ENCODE peak calls at places on chromosomes 11 and 22, in ten cellular contexts. One of them, this sample, is unnamed.

GRCh38 chr22:49975543-49976389 is 15.2 kb downstream of the PIM3 start:
- DNase-seq in stimulated activated naive CD4-positive, alpha-beta T cell treated with Interleukin-2 at 50 U/mL for 16 hours: peak
- DNase-seq in stromal cell of bone marrow: no peak
- DNase-seq in CD4-positive, alpha-beta memory T cell: no peak
- DNase-seq in choroid plexus epithelial cell: no peak
- DNase-seq in pons: no peak
- DNase-seq in activated CD8-positive, alpha-beta memory T cell treated with anti-CD3 and anti-CD28 coated beads, Interleukin-2, amount 50 U/mL, for 48 hours: peak
- DNase-seq in adrenal gland: peak
- DNase-seq in brain microvascular endothelial cell: no peak
- DNase-seq in A172: no peak
- DNase-seq in this sample: no peak

GRCh38 chr11:102527701-102528100 is 2.8 kb downstream of the MMP7 start:
- DNase-seq in stimulated activated naive CD4-positive, alpha-beta T cell treated with Interleukin-2 at 50 U/mL for 16 hours: no peak
- DNase-seq in stromal cell of bone marrow: no peak
- DNase-seq in CD4-positive, alpha-beta memory T cell: no peak
- DNase-seq in choroid plexus epithelial cell: peak
- DNase-seq in pons: no peak
- DNase-seq in activated CD8-positive, alpha-beta memory T cell treated with anti-CD3 and anti-CD28 coated beads, Interleukin-2, amount 50 U/mL, for 48 hours: no peak
- DNase-seq in adrenal gland: no peak
- DNase-seq in brain microvascular endothelial cell: no peak
- DNase-seq in A172: peak
- DNase-seq in this sample: no peak

GRCh38 chr11:2742201-2742600 is 42.4 kb upstream of the KCNQ1OT1 start:
- DNase-seq in stimulated activated naive CD4-positive, alpha-beta T cell treated with Interleukin-2 at 50 U/mL for 16 hours: no peak
- DNase-seq in stromal cell of bone marrow: no peak
- DNase-seq in CD4-positive, alpha-beta memory T cell: no peak
- DNase-seq in choroid plexus epithelial cell: no peak
- DNase-seq in pons: no peak
- DNase-seq in activated CD8-positive, alpha-beta memory T cell treated with anti-CD3 and anti-CD28 coated beads, Interleukin-2, amount 50 U/mL, for 48 hours: no peak
- DNase-seq in adrenal gland: no peak
- DNase-seq in brain microvascular endothelial cell: no peak
- DNase-seq in A172: no peak
- DNase-seq in this sample: no peak

GRCh38 chr22:45159652-45160462 is 3.9 kb upstream of the NUP50 start:
- DNase-seq in stimulated activated naive CD4-positive, alpha-beta T cell treated with Interleukin-2 at 50 U/mL for 16 hours: no peak
- DNase-seq in stromal cell of bone marrow: no peak
- DNase-seq in CD4-positive, alpha-beta memory T cell: no peak
- DNase-seq in choroid plexus epithelial cell: peak
- DNase-seq in pons: no peak
- DNase-seq in activated CD8-positive, alpha-beta memory T cell treated with anti-CD3 and anti-CD28 coated beads, Interleukin-2, amount 50 U/mL, for 48 hours: no peak
- DNase-seq in adrenal gland: no peak
- DNase-seq in brain microvascular endothelial cell: no peak
- DNase-seq in A172: no peak
- DNase-seq in this sample: no peak

GRCh38 chr11:41498726-41499125 is 39.3 kb upstream of the LRRC4C start:
- DNase-seq in stimulated activated naive CD4-positive, alpha-beta T cell treated with Interleukin-2 at 50 U/mL for 16 hours: no peak
- DNase-seq in stromal cell of bone marrow: no peak
- DNase-seq in CD4-positive, alpha-beta memory T cell: no peak
- DNase-seq in choroid plexus epithelial cell: peak
- DNase-seq in pons: no peak
- DNase-seq in activated CD8-positive, alpha-beta memory T cell treated with anti-CD3 and anti-CD28 coated beads, Interleukin-2, amount 50 U/mL, for 48 hours: no peak
- DNase-seq in adrenal gland: no peak
- DNase-seq in brain microvascular endothelial cell: no peak
- DNase-seq in A172: no peak
- DNase-seq in this sample: no peak

GRCh38 chr11:35945137-35945518 is 1.3 kb downstream of the LDLRAD3 start:
- DNase-seq in stimulated activated naive CD4-positive, alpha-beta T cell treated with Interleukin-2 at 50 U/mL for 16 hours: no peak
- DNase-seq in stromal cell of bone marrow: no peak
- DNase-seq in CD4-positive, alpha-beta memory T cell: no peak
- DNase-seq in choroid plexus epithelial cell: no peak
- DNase-seq in pons: no peak
- DNase-seq in activated CD8-positive, alpha-beta memory T cell treated with anti-CD3 and anti-CD28 coated beads, Interleukin-2, amount 50 U/mL, for 48 hours: no peak
- DNase-seq in adrenal gland: no peak
- DNase-seq in brain microvascular endothelial cell: no peak
- DNase-seq in A172: no peak
- DNase-seq in this sample: no peak

GRCh38 chr22:33913188-33913587 is 7.1 kb downstream of the LARGE1 start:
- DNase-seq in stimulated activated naive CD4-positive, alpha-beta T cell treated with Interleukin-2 at 50 U/mL for 16 hours: no peak
- DNase-seq in stromal cell of bone marrow: no peak
- DNase-seq in CD4-positive, alpha-beta memory T cell: no peak
- DNase-seq in choroid plexus epithelial cell: no peak
- DNase-seq in pons: no peak
- DNase-seq in activated CD8-positive, alpha-beta memory T cell treated with anti-CD3 and anti-CD28 coated beads, Interleukin-2, amount 50 U/mL, for 48 hours: no peak
- DNase-seq in adrenal gland: no peak
- DNase-seq in brain microvascular endothelial cell: no peak
- DNase-seq in A172: no peak
- DNase-seq in this sample: no peak

GRCh38 chr11:1581976-1582375 is 3.1 kb downstream of the KRTAP5-1 start:
- DNase-seq in stimulated activated naive CD4-positive, alpha-beta T cell treated with Interleukin-2 at 50 U/mL for 16 hours: no peak
- DNase-seq in stromal cell of bone marrow: no peak
- DNase-seq in CD4-positive, alpha-beta memory T cell: no peak
- DNase-seq in choroid plexus epithelial cell: no peak
- DNase-seq in pons: no peak
- DNase-seq in activated CD8-positive, alpha-beta memory T cell treated with anti-CD3 and anti-CD28 coated beads, Interleukin-2, amount 50 U/mL, for 48 hours: no peak
- DNase-seq in adrenal gland: no peak
- DNase-seq in brain microvascular endothelial cell: no peak
- DNase-seq in A172: no peak
- DNase-seq in this sample: no peak

GRCh38 chr11:74072721-74073120 is 63.8 kb upstream of the UCP3 start:
- DNase-seq in stimulated activated naive CD4-positive, alpha-beta T cell treated with Interleukin-2 at 50 U/mL for 16 hours: no peak
- DNase-seq in stromal cell of bone marrow: no peak
- DNase-seq in CD4-positive, alpha-beta memory T cell: no peak
- DNase-seq in choroid plexus epithelial cell: no peak
- DNase-seq in pons: no peak
- DNase-seq in activated CD8-positive, alpha-beta memory T cell treated with anti-CD3 and anti-CD28 coated beads, Interleukin-2, amount 50 U/mL, for 48 hours: no peak
- DNase-seq in adrenal gland: no peak
- DNase-seq in brain microvascular endothelial cell: no peak
- DNase-seq in A172: no peak
- DNase-seq in this sample: no peak

GRCh38 chr11:75667831-75668507 is 869 bp downstream of the MAP6 start:
- DNase-seq in stimulated activated naive CD4-positive, alpha-beta T cell treated with Interleukin-2 at 50 U/mL for 16 hours: peak
- DNase-seq in stromal cell of bone marrow: no peak
- DNase-seq in CD4-positive, alpha-beta memory T cell: peak
- DNase-seq in choroid plexus epithelial cell: peak
- DNase-seq in pons: peak
- DNase-seq in activated CD8-positive, alpha-beta memory T cell treated with anti-CD3 and anti-CD28 coated beads, Interleukin-2, amount 50 U/mL, for 48 hours: peak
- DNase-seq in adrenal gland: peak
- DNase-seq in brain microvascular endothelial cell: peak
- DNase-seq in A172: peak
- DNase-seq in this sample: peak

This sample was measured in naive B cell.